ENCODE peak calls at places on chromosomes 13 and 19, in nine cellular contexts. One of them, this sample, is unnamed.

GRCh38 chr13:69180025-69180424 is 927.6 kb upstream of the ATXN8OS start:
- DNase-seq in GDM1: no peak
- DNase-seq in fibroblast of lung: no peak
- DNase-seq in pancreas: no peak
- DNase-seq in caudate nucleus: no peak
- DNase-seq in NCI-H1930: no peak
- DNase-seq in brain microvascular endothelial cell: no peak
- DNase-seq in RCC 7860: no peak
- DNase-seq in non-pigmented ciliary epithelial cell: no peak
- DNase-seq in this sample: no peak

GRCh38 chr13:42355118-42355840 is 83.3 kb downstream of the AKAP11 start:
- DNase-seq in RCC 7860: no peak
- DNase-seq in non-pigmented ciliary epithelial cell: no peak
- DNase-seq in NCI-H1930: no peak
- DNase-seq in brain microvascular endothelial cell: no peak
- DNase-seq in GDM1: no peak
- DNase-seq in caudate nucleus: no peak
- DNase-seq in pancreas: no peak
- DNase-seq in fibroblast of lung: no peak
- DNase-seq in this sample: no peak

GRCh38 chr19:51727349-51727880 is 3.6 kb upstream of the HAS1 start:
- DNase-seq in pancreas: no peak
- DNase-seq in brain microvascular endothelial cell: peak; percentile 16
- DNase-seq in non-pigmented ciliary epithelial cell: no peak
- DNase-seq in GDM1: no peak
- DNase-seq in caudate nucleus: no peak
- DNase-seq in fibroblast of lung: peak; percentile 60
- DNase-seq in NCI-H1930: no peak
- DNase-seq in RCC 7860: no peak
- DNase-seq in this sample: peak; percentile 78

GRCh38 chr19:33497778-33498175 is 23.8 kb downstream of the PEPD start:
- DNase-seq in brain microvascular endothelial cell: no peak
- DNase-seq in pancreas: no peak
- DNase-seq in NCI-H1930: no peak
- DNase-seq in non-pigmented ciliary epithelial cell: no peak
- DNase-seq in GDM1: no peak
- DNase-seq in caudate nucleus: no peak
- DNase-seq in RCC 7860: no peak
- DNase-seq in fibroblast of lung: no peak
- DNase-seq in this sample: no peak

GRCh38 chr13:36520111-36520510 is 87.8 kb downstream of the CCNA1 start:
- DNase-seq in GDM1: no peak
- DNase-seq in pancreas: no peak
- DNase-seq in NCI-H1930: no peak
- DNase-seq in RCC 7860: no peak
- DNase-seq in fibroblast of lung: no peak
- DNase-seq in caudate nucleus: no peak
- DNase-seq in non-pigmented ciliary epithelial cell: no peak
- DNase-seq in brain microvascular endothelial cell: no peak
- DNase-seq in this sample: no peak

GRCh38 chr13:39282400-39282972 is 244.2 kb downstream of the NHLRC3 start:
- DNase-seq in brain microvascular endothelial cell: no peak
- DNase-seq in RCC 7860: no peak
- DNase-seq in pancreas: no peak
- DNase-seq in NCI-H1930: no peak
- DNase-seq in GDM1: no peak
- DNase-seq in non-pigmented ciliary epithelial cell: no peak
- DNase-seq in caudate nucleus: no peak
- DNase-seq in fibroblast of lung: no peak
- DNase-seq in this sample: no peak

GRCh38 chr13:113729329-113730019 is 29.6 kb upstream of the TMEM255B start:
- DNase-seq in RCC 7860: no peak
- DNase-seq in caudate nucleus: no peak
- DNase-seq in fibroblast of lung: no peak
- DNase-seq in pancreas: no peak
- DNase-seq in non-pigmented ciliary epithelial cell: no peak
- DNase-seq in GDM1: no peak
- DNase-seq in NCI-H1930: no peak
- DNase-seq in brain microvascular endothelial cell: no peak
- DNase-seq in this sample: no peak

GRCh38 chr19:17950310-17951150 is 16.4 kb upstream of the KCNN1 start:
- DNase-seq in NCI-H1930: peak; percentile 19
- DNase-seq in non-pigmented ciliary epithelial cell: no peak
- DNase-seq in fibroblast of lung: no peak
- DNase-seq in GDM1: no peak
- DNase-seq in caudate nucleus: no peak
- DNase-seq in pancreas: no peak
- DNase-seq in brain microvascular endothelial cell: no peak
- DNase-seq in RCC 7860: no peak
- DNase-seq in this sample: no peak

GRCh38 chr13:50928609-50929274 is 19.2 kb downstream of the RNASEH2B start:
- DNase-seq in caudate nucleus: no peak
- DNase-seq in NCI-H1930: no peak
- DNase-seq in non-pigmented ciliary epithelial cell: no peak
- DNase-seq in brain microvascular endothelial cell: no peak
- DNase-seq in pancreas: no peak
- DNase-seq in RCC 7860: no peak
- DNase-seq in GDM1: no peak
- DNase-seq in fibroblast of lung: no peak
- DNase-seq in this sample: no peak

GRCh38 chr13:73038064-73038463 is 20.7 kb upstream of the KLF5 start:
- DNase-seq in fibroblast of lung: no peak
- DNase-seq in caudate nucleus: no peak
- DNase-seq in RCC 7860: no peak
- DNase-seq in pancreas: no peak
- DNase-seq in brain microvascular endothelial cell: no peak
- DNase-seq in non-pigmented ciliary epithelial cell: no peak
- DNase-seq in GDM1: no peak
- DNase-seq in NCI-H1930: peak; percentile 30
- DNase-seq in this sample: no peak

GRCh38 chr19:6204866-6205723 is 69.6 kb downstream of the ACSBG2 start:
- DNase-seq in fibroblast of lung: no peak
- DNase-seq in brain microvascular endothelial cell: no peak
- DNase-seq in non-pigmented ciliary epithelial cell: no peak
- DNase-seq in NCI-H1930: no peak
- DNase-seq in caudate nucleus: no peak
- DNase-seq in pancreas: no peak
- DNase-seq in GDM1: no peak
- DNase-seq in RCC 7860: no peak
- DNase-seq in this sample: no peak

GRCh38 chr19:13095934-13096890 is 6.4 kb downstream of the LYL1 start:
- DNase-seq in non-pigmented ciliary epithelial cell: no peak
- DNase-seq in pancreas: no peak
- DNase-seq in fibroblast of lung: no peak
- DNase-seq in RCC 7860: no peak
- DNase-seq in GDM1: peak; percentile 61
- DNase-seq in caudate nucleus: no peak
- DNase-seq in NCI-H1930: no peak
- DNase-seq in brain microvascular endothelial cell: no peak
- DNase-seq in this sample: no peak